ENCODE peak calls at places on chromosomes 3 and 15, in eight cellular contexts. Y, V, Z, F, H, B, C and R are unnamed samples.

GRCh38 chr3:71784914-71785593 is at the start of gene PROK2:
- DNase-seq in Y (peak), V (peak), Z (no peak), F (peak), H (no peak), B (peak), C (peak), R (no peak)

GRCh38 chr15:83565553-83566159 is 88.3 kb upstream of the ADAMTSL3 start:
- DNase-seq in Y (peak), V (no peak), Z (peak), F (no peak), H (no peak), B (peak), C (no peak), R (no peak)

GRCh38 chr3:17301271-17301670 is 416.5 kb downstream of the PLCL2 start:
- DNase-seq in Y (no peak), V (no peak), Z (no peak), F (no peak), H (no peak), B (no peak), C (no peak), R (no peak)

GRCh38 chr3:129432671-129433070 is 4.2 kb upstream of the EFCAB12 start:
- DNase-seq in Y (no peak), V (no peak), Z (no peak), F (no peak), H (no peak), B (no peak), C (no peak), R (no peak)

GRCh38 chr15:85886345-85886935 is 91.7 kb upstream of the KLHL25 start:
- DNase-seq in Y (no peak), V (no peak), Z (no peak), F (no peak), H (no peak), B (no peak), C (no peak), R (no peak)

GRCh38 chr3:14410501-14411165 is 8.2 kb downstream of the SLC6A6 start:
- DNase-seq in Y (peak), V (no peak), Z (no peak), F (no peak), H (no peak), B (no peak), C (no peak), R (peak)

GRCh38 chr3:40516201-40516600 is 8.6 kb upstream of the ZNF621 start:
- DNase-seq in Y (no peak), V (no peak), Z (no peak), F (no peak), H (no peak), B (no peak), C (no peak), R (no peak)

GRCh38 chr3:160455846-160456245 is 6.3 kb upstream of the TRIM59 start:
- DNase-seq in Y (no peak), V (no peak), Z (no peak), F (no peak), H (no peak), B (no peak), C (no peak), R (no peak)

GRCh38 chr3:128426128-128426921 is 40.4 kb downstream of the DNAJB8 start:
- DNase-seq in Y (peak), V (peak), Z (peak), F (peak), H (no peak), B (no peak), C (peak), R (no peak)

GRCh38 chr3:174951023-174951422 is 91.9 kb downstream of the NAALADL2 start:
- DNase-seq in Y (no peak), V (no peak), Z (no peak), F (no peak), H (no peak), B (no peak), C (no peak), R (no peak)

GRCh38 chr3:167705840-167706239 is 28.9 kb downstream of the PDCD10 start:
- DNase-seq in Y (no peak), V (no peak), Z (no peak), F (no peak), H (no peak), B (no peak), C (no peak), R (no peak)

GRCh38 chr15:74157868-74158827 is 15.4 kb upstream of the ISLR start:
- DNase-seq in Y (no peak), V (no peak), Z (no peak), F (peak), H (no peak), B (no peak), C (no peak), R (no peak)

GRCh38 chr3:169758353-169758994 is 6.4 kb downstream of the TERC start:
- DNase-seq in Y (no peak), V (no peak), Z (peak), F (no peak), H (no peak), B (no peak), C (no peak), R (no peak)

GRCh38 chr3:43996379-43997301 is 245.0 kb upstream of the TOPAZ1 start:
- DNase-seq in Y (peak), V (no peak), Z (no peak), F (peak), H (no peak), B (peak), C (peak), R (no peak)

GRCh38 chr3:188624384-188624783 is 470.4 kb downstream of the LPP start:
- DNase-seq in Y (no peak), V (no peak), Z (no peak), F (no peak), H (no peak), B (no peak), C (no peak), R (peak)

GRCh38 chr3:123372789-123373534 is 75.9 kb downstream of the ADCY5 start:
- DNase-seq in Y (no peak), V (no peak), Z (no peak), F (no peak), H (no peak), B (no peak), C (no peak), R (no peak)

GRCh38 chr3:36907911-36908646 is 36.8 kb downstream of the TRANK1 start:
- DNase-seq in Y (no peak), V (peak), Z (peak), F (peak), H (no peak), B (no peak), C (no peak), R (no peak)

GRCh38 chr3:126347543-126348161 is 9.6 kb downstream of the KLF15 start:
- DNase-seq in Y (peak), V (no peak), Z (no peak), F (peak), H (no peak), B (no peak), C (no peak), R (no peak)

GRCh38 chr3:141863497-141863896 is 12.9 kb upstream of the ATP1B3 start:
- DNase-seq in Y (no peak), V (no peak), Z (no peak), F (no peak), H (no peak), B (no peak), C (no peak), R (no peak)

GRCh38 chr3:126523745-126524428 is at the start of gene CHST13:
- DNase-seq in Y (peak), V (no peak), Z (peak), F (no peak), H (no peak), B (peak), C (no peak), R (no peak)

GRCh38 chr3:155161630-155162292 is 81.6 kb downstream of the MME start:
- DNase-seq in Y (no peak), V (no peak), Z (no peak), F (no peak), H (no peak), B (no peak), C (no peak), R (no peak)

GRCh38 chr15:93210995-93211394 is 122.0 kb upstream of the RGMA start:
- DNase-seq in Y (peak), V (no peak), Z (no peak), F (no peak), H (no peak), B (no peak), C (no peak), R (no peak)

GRCh38 chr3:144771401-144771870 is 799.8 kb downstream of the DIPK2A start:
- DNase-seq in Y (no peak), V (no peak), Z (no peak), F (no peak), H (no peak), B (no peak), C (no peak), R (peak)

GRCh38 chr15:71632571-71633195 is 177.7 kb upstream of the NR2E3 start:
- DNase-seq in Y (no peak), V (no peak), Z (no peak), F (no peak), H (no peak), B (no peak), C (no peak), R (peak)

GRCh38 chr3:141647562-141647915 is 90.6 kb upstream of the RNF7 start:
- DNase-seq in Y (no peak), V (no peak), Z (no peak), F (no peak), H (no peak), B (no peak), C (no peak), R (no peak)

GRCh38 chr15:63587527-63587926 is 9.7 kb upstream of the FBXL22 start:
- DNase-seq in Y (no peak), V (no peak), Z (no peak), F (no peak), H (no peak), B (no peak), C (no peak), R (peak)

GRCh38 chr3:10570196-10570946 is 65.0 kb upstream of the ATP2B2 start:
- DNase-seq in Y (no peak), V (no peak), Z (no peak), F (no peak), H (no peak), B (no peak), C (no peak), R (no peak)

GRCh38 chr3:196012481-196012880 is 69.4 kb downstream of the TFRC start:
- DNase-seq in Y (no peak), V (no peak), Z (no peak), F (no peak), H (no peak), B (no peak), C (no peak), R (no peak)

GRCh38 chr3:169748670-169749069 is 16.2 kb downstream of the TERC start:
- DNase-seq in Y (no peak), V (no peak), Z (peak), F (no peak), H (no peak), B (no peak), C (no peak), R (no peak)

GRCh38 chr15:70509282-70510272 is 253.8 kb downstream of the UACA start:
- DNase-seq in Y (no peak), V (no peak), Z (peak), F (no peak), H (no peak), B (no peak), C (no peak), R (no peak)

GRCh38 chr15:62472616-62473299 is 307.7 kb upstream of the C2CD4B start:
- DNase-seq in Y (peak), V (no peak), Z (peak), F (no peak), H (no peak), B (no peak), C (no peak), R (no peak)